ENCODE peak calls at places on chromosomes 4 and X, in ten cellular contexts. X is tibial artery, G is heart right ventricle, Z is left lung, B is pancreas, P is lung, D is neural progenitor cell, A is esophagus squamous epithelium, R is cardiac muscle cell, Y is stomach. H is an unnamed sample.
A peak's percentile ranks its signal among the peaks of the same experiment; 100 is the strongest.

GRCh38 chrX:154660506-154660905 is 7.1 kb upstream of the CTAG2 start:
- DNase-seq in X (no peak), G (no peak), Z (no peak), B (no peak), P (no peak), D (no peak), A (no peak), R (no peak), Y (no peak), H (peak; percentile 0)

GRCh38 chr4:56655209-56655626 is 25.9 kb downstream of the HOPX start:
- DNase-seq in X (no peak), G (peak; percentile 14), Z (no peak), B (no peak), P (no peak), D (peak; percentile 57), A (no peak), R (peak; percentile 37), Y (no peak), H (peak; percentile 29)

GRCh38 chr4:59597536-59598232 is 1602.4 kb upstream of the ADGRL3 start:
- DNase-seq in X (no peak), G (no peak), Z (no peak), B (no peak), P (no peak), D (peak; percentile 59), A (no peak), R (no peak), Y (no peak), H (no peak)

GRCh38 chrX:118329179-118329578 is 16.7 kb upstream of the WDR44 start:
- DNase-seq in X (no peak), G (no peak), Z (no peak), B (no peak), P (no peak), D (no peak), A (no peak), R (peak; percentile 10), Y (no peak), H (no peak)

GRCh38 chr4:2244947-2245786 is 3.2 kb upstream of the HAUS3 start:
- DNase-seq in X (no peak), G (no peak), Z (no peak), B (no peak), P (no peak), D (no peak), A (no peak), R (no peak), Y (no peak), H (no peak)

GRCh38 chr4:166991162-166991561 is 243.1 kb downstream of the SPOCK3 start:
- DNase-seq in X (no peak), G (no peak), Z (no peak), B (no peak), P (no peak), D (no peak), A (no peak), R (no peak), Y (no peak), H (no peak)

GRCh38 chr4:76655566-76656479 is 220.8 kb downstream of the SHROOM3 start:
- DNase-seq in X (no peak), G (no peak), Z (no peak), B (no peak), P (no peak), D (no peak), A (no peak), R (no peak), Y (no peak), H (no peak)

GRCh38 chr4:62909238-62909637 is 1500.0 kb downstream of the TECRL start:
- DNase-seq in X (no peak), G (no peak), Z (no peak), B (no peak), P (no peak), D (no peak), A (no peak), R (no peak), Y (no peak), H (no peak)

GRCh38 chr4:1192493-1193205 is 20.3 kb upstream of the SPON2 start:
- DNase-seq in X (peak; percentile 76), G (peak; percentile 41), Z (no peak), B (no peak), P (no peak), D (peak; percentile 28), A (no peak), R (no peak), Y (peak; percentile 59), H (peak; percentile 4)

GRCh38 chrX:105645667-105646354 is 176.5 kb upstream of the NRK start:
- DNase-seq in X (no peak), G (no peak), Z (no peak), B (no peak), P (no peak), D (no peak), A (no peak), R (no peak), Y (no peak), H (no peak)

GRCh38 chr4:28776004-28776403 is 1915.4 kb downstream of the STIM2 start:
- DNase-seq in X (no peak), G (no peak), Z (no peak), B (no peak), P (no peak), D (no peak), A (no peak), R (no peak), Y (no peak), H (no peak)

GRCh38 chr4:7323872-7324650 is 110.7 kb downstream of the PSAPL1 start:
- DNase-seq in X (peak; percentile 60), G (no peak), Z (peak; percentile 35), B (no peak), P (no peak), D (peak; percentile 63), A (no peak), R (no peak), Y (no peak), H (no peak)

GRCh38 chr4:77146426-77147399 is 10.3 kb upstream of the CCNG2 start:
- DNase-seq in X (no peak), G (no peak), Z (no peak), B (no peak), P (no peak), D (no peak), A (no peak), R (no peak), Y (no peak), H (peak; percentile 29)

DNA sequence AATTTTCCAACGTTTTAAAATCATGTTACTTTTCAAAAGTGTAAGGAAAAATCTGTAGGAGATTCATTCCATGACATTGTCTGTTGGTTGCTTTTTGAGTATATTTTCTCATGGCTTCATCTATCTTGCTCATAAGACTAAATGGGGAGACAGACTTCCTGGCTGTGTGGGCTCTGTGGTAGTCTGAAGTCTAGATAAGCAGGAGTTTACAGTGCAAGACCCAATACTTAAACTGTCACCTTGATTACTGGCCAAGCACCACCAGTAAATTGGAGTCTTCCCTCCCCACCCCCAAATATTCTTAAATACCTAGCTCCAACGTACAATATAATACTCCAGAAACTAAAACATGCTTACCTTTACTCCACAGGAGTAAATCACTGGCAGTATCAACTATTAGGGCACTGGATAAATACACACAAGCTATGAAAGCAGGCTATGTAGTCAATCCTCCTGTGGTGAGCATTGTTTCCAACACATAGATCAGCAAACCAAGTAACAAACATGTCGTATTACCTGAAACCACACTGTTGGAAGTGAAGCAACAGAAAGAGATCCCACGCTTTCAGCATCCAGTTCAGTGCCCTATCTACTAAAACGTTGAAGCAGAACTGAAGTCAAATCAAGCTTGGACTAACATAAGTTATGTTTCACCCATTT is 6.2 kb downstream of the HNRNPD start:
- DNase-seq in X (no peak), G (no peak), Z (no peak), B (no peak), P (no peak), D (no peak), A (no peak), R (no peak), Y (no peak), H (no peak)
- H3K36me3 ChIP-seq in X (peaks cover 7% of the 10 kb centered on the region), G (no peaks in the 10 kb centered on the region), Z (no peaks in the 10 kb centered on the region), B (peaks cover 10% of the 10 kb centered on the region), P (no peaks in the 10 kb centered on the region), D (peaks cover 20% of the 10 kb centered on the region), A (peaks cover 42% of the 10 kb centered on the region), R (peaks cover 4% of the 10 kb centered on the region), Y (peaks cover 39% of the 10 kb centered on the region), H (no peaks in the 10 kb centered on the region)

GRCh38 chr4:53974561-53974960 is 89.8 kb downstream of the CHIC2 start:
- DNase-seq in X (no peak), G (no peak), Z (no peak), B (no peak), P (no peak), D (no peak), A (no peak), R (no peak), Y (no peak), H (no peak)
- H3K9me3 ChIP-seq in X (no peaks in the 10 kb centered on the region), G (peaks cover under 1% of the 10 kb centered on the region), Z (no peaks in the 10 kb centered on the region), B (no peaks in the 10 kb centered on the region), P (no peaks in the 10 kb centered on the region), D (peaks cover 4% of the 10 kb centered on the region), A (no peaks in the 10 kb centered on the region), R (no peaks in the 10 kb centered on the region), Y (no peaks in the 10 kb centered on the region), H (no peaks in the 10 kb centered on the region)

GRCh38 chr4:168864831-168865541 is 145.1 kb downstream of the CBR4 start:
- DNase-seq in X (no peak), G (no peak), Z (no peak), B (no peak), P (no peak), D (no peak), A (no peak), R (peak; percentile 42), Y (no peak), H (no peak)
- TF ChIP-seq CTCF in X (no peak), G (no peak), Z (no peak), B (no peak), P (no peak), D (peak; percentile 23), A (no peak), R (peak; percentile 36), Y (no peak), H (peak; percentile 21)

GRCh38 chr4:17809667-17810066 is 890 bp downstream of the DCAF16 start:
- DNase-seq in X (no peak), G (no peak), Z (no peak), B (no peak), P (no peak), D (no peak), A (no peak), R (no peak), Y (no peak), H (no peak)

GRCh38 chr4:17810260-17811077 is at the start of the genes DCAF16 and NCAPG:
- DNase-seq in X (peak; percentile 100), G (peak; percentile 99), Z (peak; percentile 100), B (peak; percentile 99), P (peak; percentile 99), D (peak; percentile 99), A (peak; percentile 90), R (peak; percentile 100), Y (peak; percentile 100), H (peak; percentile 100)

GRCh38 chr4:17805580-17805979 is 5.0 kb downstream of the DCAF16 start:
- DNase-seq in X (no peak), G (no peak), Z (no peak), B (no peak), P (no peak), D (no peak), A (no peak), R (no peak), Y (no peak), H (no peak)

GRCh38 chr4:17811078-17811603 is 362 bp downstream of the NCAPG start:
- DNase-seq in X (no peak), G (peak; percentile 25), Z (no peak), B (no peak), P (peak; percentile 31), D (no peak), A (no peak), R (no peak), Y (no peak), H (no peak)

GRCh38 chr4:17807446-17807845 is 3.1 kb downstream of the DCAF16 start:
- DNase-seq in X (no peak), G (no peak), Z (no peak), B (no peak), P (no peak), D (no peak), A (no peak), R (no peak), Y (no peak), H (no peak)
- H3K36me3 ChIP-seq in X (peaks cover 24% of the 10 kb centered on the region), G (no peaks in the 10 kb centered on the region), Z (no peaks in the 10 kb centered on the region), B (peaks cover 21% of the 10 kb centered on the region), P (peaks cover 19% of the 10 kb centered on the region), D (peaks cover 30% of the 10 kb centered on the region), A (peaks cover 26% of the 10 kb centered on the region), R (peaks cover 22% of the 10 kb centered on the region), Y (peaks cover 25% of the 10 kb centered on the region), H (no peaks in the 10 kb centered on the region)